ENCODE peak calls at places on chromosome 2, in six cellular contexts. B, Y, U, S, I and R are unnamed samples.

GRCh38 chr2:155866477-155866876 is 466.0 kb downstream of the NR4A2 start:
- DNase-seq in U (no peak), B (no peak), I (no peak), Y (no peak), S (no peak), R (no peak)

GRCh38 chr2:20579866-20580265 is 71.0 kb downstream of the HS1BP3 start:
- DNase-seq in S (no peak), I (no peak), Y (peak; percentile 63), U (no peak), B (no peak), R (no peak)

GRCh38 chr2:186349508-186349907 is 136.6 kb upstream of the ZC3H15 start:
- DNase-seq in U (peak; percentile 75), S (no peak), Y (peak; percentile 88), I (no peak), B (no peak), R (peak; percentile 45)

GRCh38 chr2:66481100-66481549 is 46.2 kb downstream of the MEIS1 start:
- DNase-seq in Y (peak; percentile 21), U (no peak), B (no peak), S (no peak), I (no peak), R (no peak)

GRCh38 chr2:64222351-64222750 is 78.1 kb upstream of the PELI1 start:
- DNase-seq in B (no peak), I (peak; percentile 62), S (no peak), U (no peak), Y (no peak), R (no peak)

GRCh38 chr2:215465246-215465645 is 29.4 kb upstream of the FN1 start:
- DNase-seq in B (no peak), I (no peak), U (no peak), S (no peak), Y (peak; percentile 57), R (no peak)

GRCh38 chr2:161956751-161957150 is 117.3 kb downstream of the DPP4 start:
- DNase-seq in I (no peak), Y (no peak), B (no peak), S (no peak), U (no peak), R (no peak)

GRCh38 chr2:64730551-64731305 is 77.0 kb upstream of the SERTAD2 start:
- DNase-seq in B (peak; percentile 72), I (peak; percentile 58), S (no peak), Y (no peak), U (peak; percentile 44), R (peak; percentile 73)

GRCh38 chr2:21667638-21668037 is 543.9 kb downstream of the TDRD15 start:
- DNase-seq in S (no peak), Y (no peak), B (no peak), U (no peak), I (no peak), R (no peak)

GRCh38 chr2:46268196-46268595 is 29.0 kb upstream of the EPAS1 start:
- DNase-seq in B (no peak), S (no peak), U (no peak), Y (no peak), I (no peak), R (no peak)

GRCh38 chr2:240956161-240956934 is 42.1 kb upstream of the SNED1 start:
- DNase-seq in U (no peak), Y (no peak), I (peak; percentile 33), B (no peak), S (no peak), R (no peak)

GRCh38 chr2:112004246-112004645 is 50.8 kb upstream of the TMEM87B start:
- DNase-seq in B (no peak), I (peak; percentile 35), Y (no peak), U (no peak), S (no peak), R (no peak)

GRCh38 chr2:57937456-57937855 is 109.2 kb upstream of the VRK2 start:
- DNase-seq in S (no peak), I (no peak), B (no peak), U (no peak), Y (no peak), R (no peak)

GRCh38 chr2:239269959-239270358 is 130.9 kb downstream of the HDAC4 start:
- DNase-seq in Y (no peak), S (no peak), I (peak; percentile 13), B (no peak), U (no peak), R (no peak)

GRCh38 chr2:157182834-157183396 is 74.6 kb upstream of the GALNT5 start:
- DNase-seq in I (no peak), U (peak; percentile 63), B (no peak), Y (peak; percentile 47), S (no peak), R (peak; percentile 5)

GRCh38 chr2:65071499-65072180 is 15.4 kb downstream of the CEP68 start:
- DNase-seq in I (no peak), Y (no peak), S (no peak), U (no peak), B (peak; percentile 47), R (no peak)

GRCh38 chr2:217127744-217128143 is 267.9 kb upstream of the TNP1 start:
- DNase-seq in B (no peak), S (no peak), I (no peak), U (no peak), Y (no peak), R (no peak)

GRCh38 chr2:191645807-191646611 is 31.9 kb upstream of the NABP1 start:
- DNase-seq in Y (no peak), S (no peak), B (no peak), I (no peak), U (no peak), R (no peak)

GRCh38 chr2:136057023-136057801 is 60.7 kb downstream of the CXCR4 start:
- DNase-seq in I (no peak), Y (no peak), S (peak; percentile 31), U (no peak), B (peak; percentile 65), R (no peak)

GRCh38 chr2:190696792-190697398 is 48.0 kb downstream of the NAB1 start:
- DNase-seq in I (no peak), U (no peak), B (no peak), S (no peak), Y (no peak), R (no peak)

GRCh38 chr2:70985956-70986355 is 7.5 kb downstream of the ANKRD53 start:
- DNase-seq in U (no peak), S (no peak), B (no peak), Y (no peak), I (peak; percentile 5), R (no peak)

GRCh38 chr2:202091476-202091875 is 18.4 kb downstream of the KIAA2012 start:
- DNase-seq in Y (no peak), S (no peak), B (no peak), U (no peak), I (peak; percentile 48), R (no peak)

GRCh38 chr2:217563081-217563480 is 439.7 kb downstream of the TNS1 start:
- DNase-seq in S (no peak), Y (no peak), B (no peak), U (no peak), I (no peak), R (no peak)